ENCODE peak calls at places on chromosomes 13 and 19, in six cellular contexts. J is upper lobe of left lung, D is ascending aorta, T is esophagus muscularis mucosa, B is Karpas-422, I is PC-3. C is an unnamed sample.
A peak's percentile ranks its signal among the peaks of the same experiment; 100 is the strongest.

GRCh38 chr13:54965881-54966280 is 1937.3 kb downstream of the OLFM4 start:
- DNase-seq in J (no peak), D (no peak), T (no peak), B (no peak), I (no peak), C (no peak)

GRCh38 chr19:12837225-12837624 is 1.1 kb upstream of the MAST1 start:
- DNase-seq in J (no peak), D (no peak), T (no peak), B (no peak), I (peak; percentile 85), C (no peak)

GRCh38 chr19:28831464-28831863 is 381.5 kb downstream of the UQCRFS1 start:
- DNase-seq in J (no peak), D (no peak), T (no peak), B (no peak), I (no peak), C (no peak)

GRCh38 chr19:53195265-53195879 is 2.2 kb upstream of the ZNF665 start:
- DNase-seq in J (no peak), D (peak; percentile 89), T (peak; percentile 95), B (peak; percentile 97), I (peak; percentile 88), C (peak; percentile 85)

GRCh38 chr13:98853791-98854191 is 101.3 kb upstream of the SLC15A1 start:
- DNase-seq in J (peak; percentile 23), D (peak; percentile 69), T (no peak), B (no peak), I (no peak), C (no peak)

GRCh38 chr13:103539265-103539664 is 473.0 kb upstream of the SLC10A2 start:
- DNase-seq in J (no peak), D (no peak), T (no peak), B (no peak), I (no peak), C (no peak)

GRCh38 chr19:291561-292280 is 518 bp upstream of the PLPP2 start:
- DNase-seq in J (no peak), D (no peak), T (no peak), B (no peak), I (no peak), C (no peak)

GRCh38 chr13:87878706-87879105 is 207.5 kb downstream of the SLITRK5 start:
- DNase-seq in J (no peak), D (no peak), T (no peak), B (no peak), I (no peak), C (no peak)

GRCh38 chr13:92221916-92222315 is 823.5 kb downstream of the GPC5 start:
- DNase-seq in J (no peak), D (no peak), T (no peak), B (no peak), I (no peak), C (no peak)

GRCh38 chr19:9309139-9309973 is at the start of gene ZNF699:
- DNase-seq in J (peak; percentile 95), D (peak; percentile 99), T (peak; percentile 99), B (peak; percentile 100), I (peak; percentile 100), C (peak; percentile 99)

GRCh38 chr19:7542556-7543348 is 7.2 kb downstream of the PNPLA6 start:
- DNase-seq in J (no peak), D (no peak), T (no peak), B (no peak), I (no peak), C (no peak)

GRCh38 chr19:49488046-49488862 is 846 bp downstream of the RPL13A start:
- DNase-seq in J (no peak), D (no peak), T (no peak), B (peak; percentile 68), I (no peak), C (no peak)

GRCh38 chr13:92649140-92649813 is 577.3 kb upstream of the GPC6 start:
- DNase-seq in J (no peak), D (no peak), T (no peak), B (no peak), I (peak; percentile 25), C (no peak)

GRCh38 chr13:109819851-109820250 is 33.5 kb upstream of the IRS2 start:
- DNase-seq in J (no peak), D (no peak), T (no peak), B (no peak), I (no peak), C (no peak)

GRCh38 chr13:33686772-33687480 is 131.0 kb upstream of the RFC3 start:
- DNase-seq in J (no peak), D (no peak), T (no peak), B (no peak), I (no peak), C (no peak)

DNA sequence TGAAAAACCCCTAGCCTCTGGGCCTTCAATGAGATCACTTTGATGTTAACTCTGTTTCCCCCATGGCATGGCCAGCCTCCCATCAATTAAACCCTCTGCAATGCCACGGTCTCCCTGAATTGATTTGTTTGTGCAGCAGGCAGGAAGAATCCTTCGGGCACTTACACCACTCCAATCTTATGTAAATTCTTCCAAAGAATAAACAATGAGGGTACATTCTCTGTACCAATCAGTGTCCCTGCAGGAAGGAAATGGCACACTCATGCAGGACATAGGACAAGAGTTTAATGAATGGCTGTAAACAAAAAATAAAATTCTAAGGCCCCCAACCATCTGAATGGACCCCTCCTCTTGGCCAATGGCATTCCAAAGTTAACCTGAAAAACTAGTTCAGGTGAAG is 22.2 kb downstream of the SCGB2B2 start:
- DNase-seq in J (no peak), D (no peak), T (no peak), B (no peak), I (no peak), C (no peak)
- H3K4me3 ChIP-seq in J (no peak overlapping the region), D (no peak overlapping the region), T (no peak overlapping the region), B (no peak overlapping the region), I (no peak overlapping the region), C (no peak overlapping the region)

DNA sequence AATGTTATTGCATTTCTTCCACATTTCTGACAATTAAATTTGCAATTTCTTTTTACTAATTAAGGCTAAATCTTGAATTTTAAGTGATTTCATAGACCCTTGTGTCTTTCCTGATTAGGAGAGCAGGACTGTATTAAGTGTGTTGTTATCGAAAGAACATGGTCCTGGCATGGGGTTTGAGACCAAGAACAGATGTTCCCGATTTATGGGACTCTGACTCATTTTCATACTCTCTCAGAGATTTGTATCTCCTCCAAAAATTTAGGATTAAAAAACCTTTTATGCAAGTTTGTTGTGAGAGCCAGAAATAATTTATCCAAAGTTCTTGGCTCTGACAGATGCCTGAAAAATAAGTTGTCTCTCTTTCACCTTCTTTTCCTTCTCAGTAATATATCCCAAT is 589.3 kb upstream of the ARGLU1 start:
- DNase-seq in J (no peak), D (no peak), T (no peak), B (no peak), I (no peak), C (no peak)
- H3K4me1 ChIP-seq in J (no peaks in the 10 kb centered on the region), D (no peaks in the 10 kb centered on the region), T (no peaks in the 10 kb centered on the region), B (no peaks in the 10 kb centered on the region), I (no peaks in the 10 kb centered on the region), C (no peaks in the 10 kb centered on the region)

GRCh38 chr19:2977686-2978466 is 512 bp downstream of the TLE6 start:
- DNase-seq in J (no peak), D (no peak), T (no peak), B (no peak), I (no peak), C (no peak)
- H3K4me3 ChIP-seq in J (peak overlapping the region; percentile 55), D (no peak overlapping the region), T (peak overlapping the region; percentile 51), B (peak overlapping the region; percentile 56), I (peak overlapping the region; percentile 55), C (no peak overlapping the region)

GRCh38 chr19:18156841-18157464 is 4.0 kb downstream of the PIK3R2 start:
- DNase-seq in J (peak; percentile 86), D (peak; percentile 82), T (no peak), B (no peak), I (peak; percentile 40), C (peak; percentile 98)

GRCh38 chr19:18155095-18156087 is 2.4 kb downstream of the PIK3R2 start:
- DNase-seq in J (peak; percentile 88), D (no peak), T (no peak), B (no peak), I (no peak), C (peak; percentile 80)

GRCh38 chr19:18156268-18156667 is 3.3 kb downstream of the PIK3R2 start:
- DNase-seq in J (no peak), D (no peak), T (no peak), B (no peak), I (no peak), C (no peak)

GRCh38 chr19:18158471-18158870 is 5.5 kb downstream of the PIK3R2 start:
- DNase-seq in J (no peak), D (no peak), T (no peak), B (no peak), I (no peak), C (no peak)

DNA sequence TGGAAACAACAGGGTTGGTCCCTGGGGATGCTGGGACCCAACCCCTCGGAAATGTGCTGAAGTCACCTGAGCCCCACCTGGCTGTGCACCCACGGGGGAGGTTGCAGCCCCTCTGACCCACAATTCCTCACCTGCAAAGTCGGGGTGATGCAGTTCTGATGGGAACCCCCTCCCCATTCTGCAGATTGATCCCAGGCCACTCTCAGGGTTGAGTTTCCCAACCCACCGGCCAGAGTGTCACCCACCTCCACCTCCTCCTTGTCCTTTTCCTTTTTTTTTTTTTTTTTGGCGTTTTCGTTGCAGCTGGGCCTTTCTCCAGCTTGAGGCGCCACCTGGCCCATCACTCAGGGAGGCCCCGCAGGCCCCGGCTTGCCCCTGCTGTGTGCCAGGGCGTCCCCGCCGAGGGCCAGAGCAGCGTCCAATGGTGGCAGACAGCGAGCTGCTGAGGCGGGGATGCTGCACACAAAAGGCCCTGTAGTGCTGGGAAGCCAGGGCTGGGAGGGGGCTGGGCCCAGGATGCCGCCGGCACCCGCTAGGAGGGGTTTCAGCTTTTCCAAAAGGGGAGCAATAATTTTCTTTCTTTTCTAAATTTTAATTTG is 4.6 kb downstream of the PIK3R2 start:
- DNase-seq in J (peak; percentile 78), D (no peak), T (no peak), B (no peak), I (no peak), C (peak; percentile 71)
- H3K4me1 ChIP-seq in J (peaks cover 46% of the 10 kb centered on the region), D (peaks cover 20% of the 10 kb centered on the region), T (peaks cover 67% of the 10 kb centered on the region), B (peaks cover 33% of the 10 kb centered on the region), I (peaks cover 15% of the 10 kb centered on the region), C (peaks cover 66% of the 10 kb centered on the region)

DNA sequence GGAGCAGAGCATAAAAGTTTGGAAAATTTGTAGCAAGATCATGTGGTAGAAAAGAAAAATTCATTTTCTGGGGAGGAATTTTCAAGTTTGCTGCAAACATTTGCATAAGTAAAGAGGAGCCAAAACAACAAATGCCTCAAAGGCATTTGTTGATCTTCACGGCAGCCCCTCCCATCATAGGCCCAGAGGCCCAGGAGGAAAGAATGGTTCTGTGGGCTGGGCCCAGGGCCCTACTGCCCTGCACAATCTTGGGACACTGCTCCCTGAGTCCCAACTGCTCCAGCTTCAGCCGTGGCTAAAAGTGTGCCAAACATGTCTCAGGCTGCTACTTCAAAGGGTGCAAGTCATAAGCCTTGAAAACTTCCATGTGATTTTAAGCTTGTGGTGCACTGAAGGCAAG is 11.3 kb downstream of the LGALS13 start:
- DNase-seq in J (no peak), D (no peak), T (no peak), B (no peak), I (no peak), C (no peak)
- H3K4me3 ChIP-seq in J (no peak overlapping the region), D (no peak overlapping the region), T (no peak overlapping the region), B (no peak overlapping the region), I (no peak overlapping the region), C (no peak overlapping the region)

GRCh38 chr19:2332341-2333026 is 4.0 kb downstream of the SPPL2B start:
- DNase-seq in J (no peak), D (no peak), T (no peak), B (peak; percentile 91), I (no peak), C (no peak)
- H3K4me1 ChIP-seq in J (peaks cover 24% of the 10 kb centered on the region), D (peaks cover 2% of the 10 kb centered on the region), T (peaks cover 62% of the 10 kb centered on the region), B (peaks cover 38% of the 10 kb centered on the region), I (peaks cover 7% of the 10 kb centered on the region), C (peaks cover 15% of the 10 kb centered on the region)